ENCODE peak calls at places on chromosomes 13 and 19, in six cellular contexts. N, I, G, H, S and O are unnamed samples.

GRCh38 chr19:55081773-55082022 is 6.0 kb downstream of the EPS8L1 start:
- DNase-seq in N (no peak), I (no peak), G (no peak), H (no peak), S (no peak), O (no peak)

GRCh38 chr19:33660426-33661160 is 38.8 kb downstream of the CHST8 start:
- DNase-seq in N (no peak), I (no peak), G (no peak), H (no peak), S (no peak), O (no peak)

GRCh38 chr19:42051166-42052115 is 18.6 kb downstream of the GRIK5 start:
- DNase-seq in N (peak), I (no peak), G (no peak), H (no peak), S (no peak), O (peak)

GRCh38 chr13:109790951-109791605 is 4.7 kb upstream of the IRS2 start:
- DNase-seq in N (no peak), I (no peak), G (no peak), H (no peak), S (peak), O (no peak)

GRCh38 chr19:27774337-27774736 is 1438.6 kb downstream of the UQCRFS1 start:
- DNase-seq in N (no peak), I (no peak), G (no peak), H (no peak), S (no peak), O (no peak)

GRCh38 chr19:19054315-19054938 is 9.4 kb upstream of the SLC25A42 start:
- DNase-seq in N (no peak), I (no peak), G (no peak), H (no peak), S (no peak), O (no peak)

GRCh38 chr19:6753178-6754031 is 13.8 kb downstream of the SH2D3A start:
- DNase-seq in N (peak), I (peak), G (no peak), H (peak), S (peak), O (peak)

GRCh38 chr13:113776231-113777125 is 17.5 kb downstream of the TMEM255B start:
- DNase-seq in N (peak), I (no peak), G (no peak), H (no peak), S (no peak), O (no peak)

GRCh38 chr13:113114511-113115362 is 7.9 kb upstream of the F10 start:
- DNase-seq in N (peak), I (no peak), G (peak), H (peak), S (no peak), O (no peak)

GRCh38 chr13:93270769-93271753 is 44.5 kb downstream of the GPC6 start:
- DNase-seq in N (no peak), I (no peak), G (no peak), H (no peak), S (no peak), O (no peak)

GRCh38 chr13:98393873-98394272 is 183.0 kb downstream of the STK24 start:
- DNase-seq in N (no peak), I (no peak), G (no peak), H (no peak), S (no peak), O (no peak)

GRCh38 chr19:49907745-49908446 is 11.2 kb upstream of the IL4I1 start:
- DNase-seq in N (no peak), I (no peak), G (no peak), H (no peak), S (no peak), O (peak)

GRCh38 chr19:4052114-4052992 is 14.3 kb downstream of the ZBTB7A start:
- DNase-seq in N (peak), I (no peak), G (no peak), H (peak), S (no peak), O (peak)

GRCh38 chr19:34633806-34634205 is 43.2 kb downstream of the SCGB2B2 start:
- DNase-seq in N (no peak), I (no peak), G (no peak), H (no peak), S (no peak), O (no peak)

GRCh38 chr19:35397064-35397463 is 26.2 kb downstream of the GPR42 start:
- DNase-seq in N (no peak), I (no peak), G (no peak), H (no peak), S (no peak), O (no peak)

GRCh38 chr19:29873024-29873800 is 61.4 kb downstream of the CCNE1 start:
- DNase-seq in N (peak), I (no peak), G (no peak), H (peak), S (no peak), O (peak)

GRCh38 chr19:29660835-29661234 is 4.4 kb upstream of the PLEKHF1 start:
- DNase-seq in N (no peak), I (no peak), G (peak), H (no peak), S (no peak), O (no peak)

GRCh38 chr13:93244918-93245280 is 18.3 kb downstream of the GPC6 start:
- DNase-seq in N (no peak), I (no peak), G (no peak), H (no peak), S (no peak), O (no peak)

GRCh38 chr13:25771208-25771607 is 280.6 kb downstream of the SHISA2 start:
- DNase-seq in N (no peak), I (no peak), G (no peak), H (no peak), S (no peak), O (no peak)

GRCh38 chr13:104086205-104086604 is 1020.0 kb upstream of the SLC10A2 start:
- DNase-seq in N (no peak), I (no peak), G (no peak), H (no peak), S (no peak), O (no peak)

GRCh38 chr13:96426160-96426559 is 336.3 kb downstream of the HS6ST3 start:
- DNase-seq in N (no peak), I (no peak), G (no peak), H (no peak), S (no peak), O (no peak)

GRCh38 chr13:67130444-67130843 is 99.7 kb downstream of the PCDH9 start:
- DNase-seq in N (no peak), I (no peak), G (no peak), H (no peak), S (no peak), O (no peak)

GRCh38 chr19:33428627-33429013 is 55.1 kb downstream of the CEBPG start:
- DNase-seq in N (no peak), I (no peak), G (no peak), H (no peak), S (no peak), O (no peak)

GRCh38 chr13:46089213-46089612 is 15.6 kb downstream of the CPB2 start:
- DNase-seq in N (no peak), I (no peak), G (no peak), H (no peak), S (no peak), O (no peak)

GRCh38 chr19:48290923-48291700 is 21.2 kb downstream of the ZNF114 start:
- DNase-seq in N (peak), I (peak), G (peak), H (peak), S (no peak), O (peak)
- TF ChIP-seq POLR2AphosphoS5 in N (peak), I (no peak), G (no peak), H (no peak), S (no peak), O (no peak)

GRCh38 chr13:111110054-111110453 is 5.1 kb upstream of the ARHGEF7 start:
- DNase-seq in N (no peak), I (no peak), G (no peak), H (no peak), S (peak), O (no peak)
- TF ChIP-seq POLR2A in N (no peak), I (no peak), G (no peak), H (no peak), S (no peak), O (no peak)

DNA sequence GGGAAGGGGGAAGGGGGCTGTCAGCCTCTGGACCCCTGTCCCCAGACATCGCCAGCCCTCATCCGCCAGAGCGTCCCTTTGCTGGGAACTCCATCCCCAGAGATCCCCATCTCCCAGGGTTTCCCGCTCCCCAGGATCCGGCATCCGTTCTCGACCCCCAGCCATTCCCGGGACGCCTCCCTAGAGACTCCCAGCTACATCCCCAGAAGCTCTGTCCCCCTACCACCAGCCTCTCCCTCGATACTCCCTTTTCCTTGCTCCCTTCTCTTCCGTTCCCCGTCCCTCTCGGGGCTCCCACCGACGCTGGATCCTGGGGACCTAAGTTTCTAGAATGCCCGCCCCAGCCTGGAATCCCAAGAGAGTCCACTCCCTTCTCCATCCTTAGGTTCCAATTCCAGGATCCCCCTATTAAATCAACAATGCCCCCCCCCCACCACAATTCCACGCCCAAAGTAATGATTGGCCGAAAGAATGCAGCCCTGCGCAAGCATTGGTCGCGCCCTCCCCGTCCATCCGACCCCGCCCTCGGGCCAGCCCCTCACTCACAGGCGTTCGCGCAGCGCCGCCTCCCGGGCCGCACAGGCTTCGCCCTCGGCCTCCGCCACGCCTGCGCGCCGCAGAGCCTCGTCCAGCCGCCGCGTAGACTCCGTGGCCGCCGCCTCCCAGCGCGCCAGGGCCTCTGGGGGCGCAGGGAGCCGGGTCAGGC is 3.2 kb downstream of the CCDC194 start:
- DNase-seq in N (peak), I (peak), G (peak), H (peak), S (peak), O (peak)
- TF ChIP-seq POLR2AphosphoS5 in N (peak), I (no peak), G (no peak), H (no peak), S (no peak), O (no peak)

GRCh38 chr13:102848956-102849355 is 3.1 kb downstream of the ERCC5 start:
- DNase-seq in N (no peak), I (no peak), G (no peak), H (no peak), S (no peak), O (no peak)

GRCh38 chr13:102846261-102847015 is 606 bp downstream of the ERCC5 start:
- DNase-seq in N (peak), I (no peak), G (no peak), H (peak), S (no peak), O (peak)

GRCh38 chr13:102847272-102848234 is 1.7 kb downstream of the ERCC5 start:
- DNase-seq in N (no peak), I (no peak), G (no peak), H (no peak), S (no peak), O (no peak)

GRCh38 chr13:102845289-102845629 is 573 bp upstream of the ERCC5 start:
- DNase-seq in N (no peak), I (no peak), G (no peak), H (no peak), S (no peak), O (no peak)

GRCh38 chr13:102845630-102846260 is at the start of gene ERCC5:
- DNase-seq in N (peak), I (peak), G (peak), H (peak), S (peak), O (peak)
- TF ChIP-seq POLR2A in N (no peak), I (peak), G (peak), H (peak), S (peak), O (peak)

DNA sequence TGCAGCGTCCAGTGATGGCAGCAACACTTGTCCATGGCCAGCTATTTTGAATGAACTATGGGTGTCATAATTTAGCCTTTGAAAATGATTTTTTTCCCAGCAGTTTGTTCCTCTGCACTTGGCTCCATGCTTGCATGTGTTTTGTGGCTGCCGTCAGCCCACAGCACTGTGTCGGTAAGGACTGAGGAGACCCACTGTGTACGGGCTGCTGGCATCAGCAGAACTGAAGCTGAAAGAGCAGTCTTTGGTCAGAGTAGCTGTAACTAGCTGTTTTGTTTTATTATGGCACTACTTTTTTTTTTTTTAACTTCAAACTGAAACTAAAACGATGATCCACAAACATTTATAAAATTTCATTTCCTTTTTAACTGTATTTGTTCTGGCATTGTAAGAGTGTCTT is 50.3 kb upstream of the TEX29 start:
- DNase-seq in N (no peak), I (no peak), G (no peak), H (no peak), S (no peak), O (no peak)
- TF ChIP-seq POLR2AphosphoS5 in N (no peak), I (no peak), G (no peak), H (no peak), S (no peak), O (no peak)

DNA sequence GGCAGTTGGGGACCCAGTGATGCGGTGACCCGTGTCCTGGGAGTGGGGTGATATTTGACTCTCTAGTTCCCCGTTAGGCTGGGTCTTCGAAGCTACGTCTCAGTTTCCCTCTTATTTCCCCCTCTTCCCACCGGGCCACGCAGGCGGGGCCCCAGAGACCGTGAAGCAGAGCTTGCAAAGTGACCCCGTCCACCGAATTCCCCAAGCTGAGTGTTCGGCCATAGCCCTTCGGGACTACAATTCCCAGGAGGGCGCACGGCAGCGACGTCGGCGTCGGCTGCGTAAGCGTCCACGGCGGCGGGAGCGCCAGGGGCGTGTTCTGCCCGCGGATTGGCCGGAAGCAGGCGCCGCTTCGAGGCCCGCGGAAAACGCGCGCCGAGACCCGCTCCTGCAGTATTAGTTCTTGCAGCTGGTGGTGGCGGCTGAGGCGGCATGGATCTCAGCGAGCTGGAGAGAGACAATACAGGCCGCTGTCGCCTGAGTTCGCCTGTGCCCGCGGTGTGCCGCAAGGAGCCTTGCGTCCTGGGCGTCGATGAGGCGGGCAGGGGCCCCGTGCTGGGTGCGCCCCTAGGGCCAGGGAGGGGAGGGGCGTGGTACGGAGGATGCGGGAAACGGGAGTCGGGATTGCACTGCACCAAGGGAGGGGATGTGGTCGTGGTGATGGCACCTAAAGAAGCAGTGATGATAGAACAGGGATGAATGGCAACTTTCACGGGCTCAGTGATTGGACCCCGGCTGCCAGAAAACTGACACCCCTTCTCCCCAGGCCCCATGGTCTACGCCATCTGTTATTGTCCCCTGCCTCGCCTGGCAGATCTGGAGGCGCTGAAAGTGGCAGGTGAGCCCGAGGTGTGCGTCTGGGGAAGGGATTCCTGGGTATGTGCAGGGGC is at the start of gene RNASEH2A:
- DNase-seq in N (peak), I (no peak), G (peak), H (peak), S (no peak), O (peak)
- TF ChIP-seq POLR2A in N (no peak), I (peak), G (no peak), H (no peak), S (no peak), O (no peak)

DNA sequence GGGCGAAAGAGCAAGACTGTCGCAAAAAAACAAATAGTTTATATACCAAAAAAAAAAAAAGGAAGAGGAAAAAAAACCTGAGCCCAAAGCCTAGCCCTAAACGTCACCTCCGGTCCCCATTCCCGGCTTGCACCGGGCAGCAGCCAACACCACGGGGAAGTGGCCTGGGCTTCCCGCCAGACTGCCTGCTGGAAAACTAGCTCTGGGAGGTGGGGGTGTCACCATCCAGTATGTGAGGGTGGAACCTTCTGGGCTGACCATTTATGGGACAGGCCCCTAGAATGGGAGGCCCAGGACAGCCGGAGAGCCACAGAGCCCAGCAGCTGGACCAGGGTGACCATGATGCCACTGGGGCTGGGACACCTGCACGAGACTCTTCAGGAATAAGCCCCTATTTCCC is 37.3 kb downstream of the IL12RB1 start:
- DNase-seq in N (peak), I (no peak), G (peak), H (peak), S (no peak), O (peak)
- TF ChIP-seq POLR2AphosphoS5 in N (peak), I (no peak), G (no peak), H (peak), S (peak), O (peak)

GRCh38 chr19:10332965-10333757 is at the start of gene RAVER1:
- DNase-seq in N (peak), I (peak), G (peak), H (peak), S (peak), O (peak)
- TF ChIP-seq POLR2A in N (no peak), I (peak), G (peak), H (no peak), S (peak), O (peak)

DNA sequence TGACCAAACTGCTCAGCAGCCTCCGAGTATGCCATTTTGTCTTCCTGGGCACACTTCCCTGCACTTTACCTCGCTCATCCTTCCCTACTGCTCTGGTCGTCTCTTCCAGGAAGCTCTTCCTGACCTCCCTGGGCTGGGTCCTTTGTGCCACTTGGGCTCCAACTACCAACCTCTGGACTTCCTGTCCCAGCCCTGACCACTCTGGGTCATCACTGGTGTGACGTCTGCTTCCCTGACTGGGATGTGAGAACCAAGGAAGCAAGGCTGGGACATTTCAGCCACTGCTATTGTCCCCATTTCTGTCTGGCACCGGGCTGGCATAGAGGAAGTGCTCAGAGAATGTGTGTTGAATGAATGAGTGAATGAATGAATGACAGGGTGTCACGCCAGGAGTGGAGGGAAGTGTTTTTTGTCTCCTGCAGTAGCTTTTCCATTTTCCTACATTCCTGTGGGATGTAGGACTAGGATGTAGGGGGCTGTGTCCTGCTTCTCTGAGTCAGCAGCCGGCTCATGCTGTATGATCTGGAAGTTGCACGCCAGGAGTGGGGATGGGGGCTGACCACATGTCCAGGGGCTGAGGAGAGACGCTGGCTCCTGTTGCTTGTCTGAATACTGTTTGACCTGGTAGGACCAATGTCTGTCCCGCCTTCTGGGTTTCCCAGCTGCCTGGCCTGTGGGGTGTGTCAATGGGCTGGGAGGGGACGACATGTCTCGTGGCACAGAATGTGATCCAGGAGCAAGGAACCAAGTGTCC is 14.7 kb downstream of the NOVA2 start:
- DNase-seq in N (no peak), I (no peak), G (no peak), H (no peak), S (no peak), O (no peak)
- TF ChIP-seq POLR2AphosphoS5 in N (no peak), I (no peak), G (no peak), H (no peak), S (no peak), O (peak)